ENCODE peak calls at places on chromosomes 1 and 21, in ten cellular contexts. L, K, D, U, N, V, R, A, J and W are unnamed samples. For H3K4me1, the result is how much of the 10 kb centered on the place peaks cover.

GRCh38 chr1:169484683-169485426 is 889 bp downstream of the SLC19A2 start:
- DNase-seq in L (no peak), K (peak), D (peak), U (peak), N (no peak), V (peak), R (peak), A (peak), J (peak), W (peak)

GRCh38 chr1:64072089-64072835 is 131.2 kb upstream of the UBE2U start:
- DNase-seq in L (no peak), K (no peak), D (no peak), U (no peak), N (no peak), V (no peak), R (no peak), A (peak), J (no peak), W (no peak)

GRCh38 chr1:158649052-158649451 is 37.5 kb downstream of the SPTA1 start:
- DNase-seq in L (no peak), K (no peak), D (no peak), U (no peak), N (no peak), V (no peak), R (no peak), A (no peak), J (no peak), W (no peak)

GRCh38 chr1:108828074-108828961 is 28.6 kb downstream of the AKNAD1 start:
- DNase-seq in L (peak), K (peak), D (peak), U (peak), N (peak), V (peak), R (peak), A (peak), J (peak), W (peak)

GRCh38 chr1:45067806-45068205 is 55.8 kb downstream of the UROD start:
- DNase-seq in L (no peak), K (no peak), D (no peak), U (no peak), N (no peak), V (no peak), R (no peak), A (no peak), J (no peak), W (no peak)

GRCh38 chr1:20059847-20060246 is 10.1 kb upstream of the PLA2G5 start:
- DNase-seq in L (no peak), K (no peak), D (no peak), U (no peak), N (no peak), V (no peak), R (no peak), A (no peak), J (no peak), W (no peak)

GRCh38 chr1:117674521-117675400 is 68.9 kb downstream of the TENT5C start:
- DNase-seq in L (no peak), K (no peak), D (no peak), U (no peak), N (no peak), V (no peak), R (no peak), A (peak), J (peak), W (no peak)

GRCh38 chr1:20071416-20071815 is 1.4 kb downstream of the PLA2G5 start:
- DNase-seq in L (no peak), K (no peak), D (no peak), U (no peak), N (no peak), V (no peak), R (no peak), A (no peak), J (no peak), W (no peak)

GRCh38 chr1:66996018-66996682 is 57.8 kb downstream of the SLC35D1 start:
- DNase-seq in L (peak), K (peak), D (peak), U (no peak), N (no peak), V (peak), R (no peak), A (peak), J (peak), W (no peak)

GRCh38 chr1:43783096-43783670 is 75.8 kb downstream of the ST3GAL3 start:
- DNase-seq in L (no peak), K (no peak), D (no peak), U (no peak), N (no peak), V (no peak), R (no peak), A (no peak), J (no peak), W (no peak)

GRCh38 chr21:35226960-35227741 is 178.0 kb upstream of the RUNX1 start:
- DNase-seq in L (no peak), K (no peak), D (no peak), U (no peak), N (no peak), V (no peak), R (no peak), A (no peak), J (no peak), W (no peak)

GRCh38 chr1:84598418-84598817 is 24.2 kb upstream of the CTBS start:
- DNase-seq in L (no peak), K (no peak), D (no peak), U (no peak), N (no peak), V (no peak), R (no peak), A (no peak), J (no peak), W (no peak)
- H3K4me3 ChIP-seq in L (no peak), K (no peak), D (no peak), U (no peak), N (no peak), V (no peak), R (no peak), A (no peak), J (no peak), W (no peak)

DNA sequence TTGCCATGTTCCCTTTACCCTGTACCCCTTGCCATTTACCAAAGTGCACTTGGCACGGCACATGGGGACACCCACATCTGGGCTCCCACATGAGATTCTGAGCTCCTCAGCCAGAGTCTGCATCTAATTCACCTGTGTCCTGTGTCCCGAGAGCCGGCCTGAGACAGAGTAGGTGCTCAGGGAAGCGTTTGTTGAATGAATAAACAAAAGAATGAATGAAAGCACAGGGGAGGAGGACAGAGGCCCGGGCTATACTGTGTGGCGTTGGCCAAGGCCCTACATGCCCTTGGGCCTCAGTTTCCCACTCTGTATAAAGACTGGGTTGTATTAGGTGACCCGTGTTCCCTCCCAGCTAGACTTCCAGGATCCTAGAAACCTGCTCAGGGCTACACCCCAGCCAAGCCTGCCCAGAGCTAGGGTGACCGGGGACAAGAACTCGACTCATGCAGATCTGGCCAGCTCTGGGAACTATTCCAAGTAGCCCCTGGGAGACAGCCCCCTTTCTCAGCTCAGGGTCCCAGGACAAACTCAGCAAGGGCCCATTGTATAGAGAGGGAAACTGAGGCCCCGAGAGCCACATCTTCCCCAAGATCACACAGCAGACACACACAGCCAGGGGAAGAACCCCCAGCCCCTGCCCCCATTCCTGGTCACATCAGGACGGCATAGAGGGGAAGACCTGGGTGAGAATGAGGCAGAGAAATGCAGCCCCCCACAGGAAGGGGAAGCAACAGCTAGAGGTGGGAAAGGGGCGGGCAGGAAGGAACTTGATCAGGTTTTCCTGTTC is 6.0 kb downstream of the EPHA2 start:
- DNase-seq in L (no peak), K (no peak), D (no peak), U (no peak), N (no peak), V (no peak), R (no peak), A (no peak), J (no peak), W (no peak)
- H3K4me1 ChIP-seq in L (half or more), K (under half), D (half or more), U (under half), N (half or more), V (half or more), R (under half), A (half or more), J (half or more), W (half or more)

GRCh38 chr1:46991083-46991923 is 32.2 kb upstream of the CYP4X1 start:
- DNase-seq in L (no peak), K (no peak), D (no peak), U (no peak), N (no peak), V (peak), R (no peak), A (no peak), J (no peak), W (no peak)
- TF ChIP-seq CTCF in L (no peak), K (peak), D (no peak), U (peak), N (no peak), V (peak), R (peak), A (no peak), J (peak), W (peak)

GRCh38 chr1:115672224-115673009 is 30.6 kb downstream of the VANGL1 start:
- DNase-seq in L (no peak), K (no peak), D (no peak), U (no peak), N (no peak), V (no peak), R (no peak), A (no peak), J (no peak), W (no peak)

GRCh38 chr1:115671176-115672062 is 29.6 kb downstream of the VANGL1 start:
- DNase-seq in L (no peak), K (no peak), D (no peak), U (no peak), N (no peak), V (no peak), R (no peak), A (no peak), J (no peak), W (no peak)

GRCh38 chr1:115676498-115677171 is 34.9 kb downstream of the VANGL1 start:
- DNase-seq in L (no peak), K (no peak), D (no peak), U (no peak), N (no peak), V (peak), R (no peak), A (peak), J (no peak), W (no peak)

GRCh38 chr1:115677172-115677542 is 35.4 kb downstream of the VANGL1 start:
- DNase-seq in L (no peak), K (no peak), D (no peak), U (no peak), N (no peak), V (peak), R (no peak), A (no peak), J (no peak), W (no peak)

DNA sequence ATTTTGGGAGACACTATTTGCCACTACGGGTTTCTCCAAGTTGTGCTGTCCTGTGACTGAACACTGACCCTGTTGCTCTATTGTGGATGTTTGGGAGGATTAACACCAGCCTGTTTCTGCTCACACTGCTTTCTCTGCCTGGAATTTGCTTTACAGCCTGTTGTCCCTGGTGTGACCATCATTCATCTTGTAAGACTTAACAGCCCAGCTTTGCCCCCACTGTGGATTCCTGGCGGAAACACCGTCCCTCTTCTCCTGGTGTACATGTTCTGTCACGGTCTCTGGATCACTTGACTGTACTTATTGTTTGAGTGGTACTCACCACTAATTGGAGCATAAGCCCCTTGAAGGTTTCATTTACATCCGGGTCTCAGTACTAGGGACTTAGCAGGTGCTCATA is 32.2 kb downstream of the VANGL1 start:
- DNase-seq in L (no peak), K (no peak), D (no peak), U (no peak), N (no peak), V (peak), R (no peak), A (no peak), J (no peak), W (no peak)
- H3K4me3 ChIP-seq in L (no peak), K (no peak), D (no peak), U (no peak), N (no peak), V (no peak), R (no peak), A (no peak), J (no peak), W (no peak)

GRCh38 chr1:56912325-56912724 is 53.5 kb downstream of the C8B start:
- DNase-seq in L (no peak), K (no peak), D (no peak), U (no peak), N (no peak), V (no peak), R (no peak), A (no peak), J (no peak), W (no peak)

GRCh38 chr1:56908619-56909340 is 54.2 kb downstream of the C8A start:
- DNase-seq in L (no peak), K (no peak), D (no peak), U (peak), N (no peak), V (no peak), R (no peak), A (no peak), J (no peak), W (no peak)

GRCh38 chr1:56911098-56911497 is 54.7 kb downstream of the C8B start:
- DNase-seq in L (no peak), K (no peak), D (no peak), U (no peak), N (no peak), V (no peak), R (no peak), A (no peak), J (no peak), W (no peak)

GRCh38 chr1:56910441-56910985 is 55.3 kb downstream of the C8B start:
- DNase-seq in L (no peak), K (no peak), D (peak), U (peak), N (no peak), V (no peak), R (no peak), A (peak), J (peak), W (no peak)

GRCh38 chr1:56911539-56911938 is 54.3 kb downstream of the C8B start:
- DNase-seq in L (no peak), K (no peak), D (no peak), U (peak), N (no peak), V (no peak), R (no peak), A (no peak), J (no peak), W (no peak)
- H3K4me1 ChIP-seq in L (under half), K (under half), D (under half), U (half or more), N (under half), V (under half), R (under half), A (under half), J (under half), W (under half)

DNA sequence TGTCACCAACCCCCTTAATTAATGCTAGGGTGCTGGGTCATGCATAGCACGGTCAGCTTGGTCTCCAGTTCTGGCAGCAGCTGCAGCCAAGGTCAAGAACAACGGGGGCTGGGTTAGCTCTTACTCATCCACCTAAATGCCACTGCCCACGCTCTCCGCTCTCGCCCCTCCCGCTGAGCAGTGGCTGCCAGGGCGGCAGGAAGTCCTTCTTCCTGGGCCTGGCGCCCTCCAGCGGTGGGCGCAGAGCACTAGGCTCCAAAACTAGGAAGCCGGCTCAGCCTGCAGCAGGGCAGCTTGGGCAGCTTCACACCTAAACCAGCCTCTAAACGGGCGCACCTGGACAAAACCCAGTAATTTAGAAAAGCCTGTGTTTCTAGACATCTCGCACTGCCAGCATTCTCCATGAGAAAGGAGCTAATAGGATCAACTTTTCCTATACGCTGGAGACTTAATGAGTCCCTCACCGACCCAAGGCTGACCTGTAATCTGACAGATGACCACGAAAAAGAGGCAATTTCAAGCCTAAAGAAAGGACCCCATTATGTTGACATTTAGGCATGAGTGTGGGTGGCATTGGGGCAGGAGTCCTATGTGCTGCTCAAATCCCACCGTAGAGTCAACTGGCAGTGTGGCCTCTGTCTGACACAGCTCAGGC is 78.4 kb upstream of the LRRN2 start:
- DNase-seq in L (peak), K (peak), D (peak), U (peak), N (peak), V (peak), R (peak), A (peak), J (peak), W (peak)
- TF ChIP-seq CTCF in L (peak), K (peak), D (peak), U (peak), N (peak), V (peak), R (peak), A (no peak), J (peak), W (peak)

DNA sequence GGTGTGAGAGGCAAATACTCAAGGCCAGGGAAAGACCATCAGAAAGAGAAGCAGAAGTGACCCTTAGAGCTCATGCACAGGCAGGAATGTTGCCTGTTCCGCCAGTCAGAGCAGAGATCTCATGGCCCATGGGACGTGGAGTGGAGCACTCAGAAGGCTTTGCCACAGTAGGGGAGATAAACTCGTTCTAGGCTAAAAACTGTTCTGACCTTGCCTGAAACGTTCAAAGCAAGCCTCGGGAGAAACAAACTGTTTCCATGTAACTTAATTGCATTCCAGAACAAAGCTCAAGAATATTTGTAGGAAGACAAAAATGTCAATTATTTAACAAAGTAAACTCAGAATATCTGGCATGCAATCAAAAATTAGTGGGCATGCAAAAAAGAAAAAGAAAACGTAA is 20.7 kb upstream of the SLC19A1 start:
- DNase-seq in L (no peak), K (no peak), D (no peak), U (peak), N (no peak), V (no peak), R (no peak), A (no peak), J (no peak), W (no peak)
- H3K4me3 ChIP-seq in L (no peak), K (no peak), D (peak), U (no peak), N (no peak), V (no peak), R (no peak), A (no peak), J (no peak), W (no peak)

GRCh38 chr1:61301824-61302652 is 219.7 kb downstream of the NFIA start:
- DNase-seq in L (no peak), K (no peak), D (no peak), U (peak), N (no peak), V (no peak), R (no peak), A (peak), J (peak), W (no peak)
- H3K4me1 ChIP-seq in L (half or more), K (under half), D (under half), U (under half), N (under half), V (under half), R (under half), A (under half), J (under half), W (under half)

DNA sequence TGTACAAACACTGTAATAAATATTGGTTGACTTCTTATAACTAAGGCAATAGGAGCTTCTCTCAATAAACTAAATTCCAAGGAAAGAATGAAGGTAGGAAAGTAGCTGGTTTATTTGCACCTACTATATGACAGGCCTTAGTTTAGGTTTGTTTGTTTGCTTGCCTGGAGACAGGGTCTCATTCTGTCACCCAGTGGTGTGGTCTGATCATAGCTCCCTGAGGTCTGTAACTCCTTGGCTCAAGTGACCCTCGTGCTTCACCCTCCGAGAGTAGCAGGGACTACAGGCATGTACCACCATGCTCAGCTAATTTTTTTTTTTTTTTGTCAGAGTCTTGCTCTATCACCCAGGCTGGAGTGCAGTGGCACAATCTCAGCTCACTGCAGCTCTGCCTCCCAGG is 1.9 kb upstream of the EDARADD start:
- DNase-seq in L (no peak), K (no peak), D (no peak), U (no peak), N (no peak), V (no peak), R (no peak), A (no peak), J (no peak), W (no peak)
- TF ChIP-seq CTCF in L (no peak), K (no peak), D (no peak), U (no peak), N (no peak), V (no peak), R (no peak), A (no peak), J (no peak), W (no peak)